ENCODE peak calls at places on chromosomes 13 and 19, in seven cellular contexts. N is PC-3, C is hepatocyte, L is HCT116, O is GM23248, X is GM23338, R is MM.1S. D is an unnamed sample.

GRCh38 chr19:3374369-3375112 is 8.2 kb downstream of the NFIC start:
- DNase-seq in C (no peak), O (no peak), X (no peak), L (no peak), N (no peak), R (no peak), D (no peak)

GRCh38 chr19:4501691-4502090 is 16.6 kb downstream of the PLIN4 start:
- DNase-seq in C (no peak), N (no peak), O (no peak), X (no peak), L (no peak), R (no peak), D (no peak)

GRCh38 chr13:80006940-80007339 is 334.0 kb downstream of the SPRY2 start:
- DNase-seq in R (no peak), L (no peak), N (no peak), O (no peak), C (no peak), X (no peak), D (no peak)

GRCh38 chr13:114115191-114115671 is 17.2 kb downstream of the RASA3 start:
- DNase-seq in C (peak; percentile 71), N (peak; percentile 80), R (no peak), L (no peak), X (no peak), O (peak; percentile 90), D (no peak)

GRCh38 chr13:30572859-30573275 is 44.9 kb upstream of the USPL1 start:
- DNase-seq in L (no peak), C (peak; percentile 34), N (peak; percentile 39), X (peak; percentile 47), O (peak; percentile 76), R (peak; percentile 75), D (no peak)

GRCh38 chr19:46115396-46116109 is 8.9 kb downstream of the IGFL3 start:
- DNase-seq in N (peak; percentile 85), X (no peak), O (peak; percentile 91), C (peak; percentile 27), R (peak; percentile 7), L (peak; percentile 33), D (no peak)

GRCh38 chr13:100673831-100674362 is 698 bp downstream of the TMTC4 start:
- DNase-seq in L (peak; percentile 28), N (peak; percentile 70), O (peak; percentile 88), R (peak; percentile 24), X (peak; percentile 43), C (peak; percentile 82), D (no peak)

GRCh38 chr13:45082964-45083363 is 37.3 kb upstream of the GTF2F2 start:
- DNase-seq in R (no peak), X (no peak), L (no peak), O (peak; percentile 81), C (no peak), N (peak; percentile 92), D (no peak)

GRCh38 chr13:23574421-23574820 is 4.2 kb downstream of the TNFRSF19 start:
- DNase-seq in N (no peak), O (no peak), X (no peak), R (no peak), L (no peak), C (no peak), D (no peak)

GRCh38 chr19:572891-573825 is 762 bp downstream of the BSG start:
- DNase-seq in L (no peak), X (peak; percentile 59), C (peak; percentile 70), O (peak; percentile 82), N (peak; percentile 47), R (peak; percentile 28), D (peak; percentile 78)

GRCh38 chr13:82165396-82166174 is 1716.7 kb downstream of the SLITRK1 start:
- DNase-seq in N (no peak), X (no peak), C (no peak), O (no peak), L (no peak), R (no peak), D (no peak)

GRCh38 chr13:95462801-95463200 is 89.7 kb upstream of the CLDN10 start:
- DNase-seq in L (no peak), X (no peak), R (no peak), O (no peak), N (no peak), C (no peak), D (peak; percentile 37)

GRCh38 chr13:35817642-35818576 is 313.3 kb downstream of the DCLK1 start:
- DNase-seq in N (no peak), X (no peak), C (no peak), L (no peak), R (no peak), O (no peak), D (no peak)

GRCh38 chr13:97749174-97749573 is 204.3 kb upstream of the IPO5 start:
- DNase-seq in O (peak; percentile 27), L (peak; percentile 32), N (peak; percentile 85), R (no peak), X (peak; percentile 15), C (no peak), D (no peak)

GRCh38 chr19:40466219-40467006 is at the start of gene SPTBN4:
- DNase-seq in L (no peak), N (no peak), R (no peak), O (peak; percentile 11), X (no peak), C (peak; percentile 12), D (peak; percentile 10)

GRCh38 chr13:45446181-45446580 is 18.6 kb upstream of the COG3 start:
- DNase-seq in X (no peak), L (no peak), O (peak; percentile 69), C (no peak), N (no peak), R (no peak), D (no peak)

GRCh38 chr13:93217701-93218100 is 8.9 kb upstream of the GPC6 start:
- DNase-seq in L (no peak), O (peak; percentile 7), C (no peak), X (no peak), N (no peak), R (no peak), D (no peak)

GRCh38 chr13:33323766-33324525 is 38.4 kb upstream of the STARD13 start:
- DNase-seq in O (peak; percentile 73), R (no peak), N (no peak), C (no peak), X (peak; percentile 9), L (no peak), D (no peak)

GRCh38 chr13:34942732-34943674 is 933 bp downstream of the NBEA start:
- DNase-seq in X (peak; percentile 78), N (peak; percentile 41), L (no peak), O (peak; percentile 36), C (peak; percentile 34), R (peak; percentile 30), D (peak; percentile 84)

GRCh38 chr19:7681336-7682174 is 922 bp downstream of the TRAPPC5 start:
- DNase-seq in L (peak; percentile 59), N (peak; percentile 75), C (peak; percentile 91), X (peak; percentile 97), O (peak; percentile 95), R (peak; percentile 30), D (peak; percentile 92)
- TF ChIP-seq EZH2phosphoT487 in L (no peak), N (no peak), C (no peak), X (no peak), O (no peak), R (no peak), D (no peak)

DNA sequence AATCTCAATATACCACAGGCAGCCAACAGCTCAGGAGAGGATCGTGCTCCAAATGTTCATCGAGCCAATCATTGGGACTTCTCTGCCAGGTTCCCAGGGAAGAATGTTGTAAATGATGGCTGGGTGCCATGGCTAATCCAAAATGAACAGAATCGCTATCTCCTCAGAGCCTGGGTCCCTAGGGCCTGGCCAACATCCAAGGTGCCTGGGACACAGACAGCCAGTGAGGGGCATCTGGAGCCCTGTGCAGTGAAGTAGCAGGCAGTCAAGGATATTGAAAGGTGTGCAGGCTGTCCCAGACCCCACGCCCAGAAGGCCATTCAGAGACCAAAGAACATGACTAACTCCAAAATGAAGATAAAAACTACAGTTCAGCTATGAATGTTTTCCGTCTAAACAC is 37.7 kb downstream of the BRD4 start:
- DNase-seq in C (no peak), R (no peak), N (no peak), L (no peak), O (no peak), X (no peak), D (no peak)
- H3K4me1 ChIP-seq in C (peaks cover 84% of the 10 kb centered on the region), R (peaks cover 45% of the 10 kb centered on the region), N (peaks cover 33% of the 10 kb centered on the region), L (peaks cover 4% of the 10 kb centered on the region), O (peaks cover 84% of the 10 kb centered on the region), X (peaks cover 87% of the 10 kb centered on the region), D (peaks cover 46% of the 10 kb centered on the region)

DNA sequence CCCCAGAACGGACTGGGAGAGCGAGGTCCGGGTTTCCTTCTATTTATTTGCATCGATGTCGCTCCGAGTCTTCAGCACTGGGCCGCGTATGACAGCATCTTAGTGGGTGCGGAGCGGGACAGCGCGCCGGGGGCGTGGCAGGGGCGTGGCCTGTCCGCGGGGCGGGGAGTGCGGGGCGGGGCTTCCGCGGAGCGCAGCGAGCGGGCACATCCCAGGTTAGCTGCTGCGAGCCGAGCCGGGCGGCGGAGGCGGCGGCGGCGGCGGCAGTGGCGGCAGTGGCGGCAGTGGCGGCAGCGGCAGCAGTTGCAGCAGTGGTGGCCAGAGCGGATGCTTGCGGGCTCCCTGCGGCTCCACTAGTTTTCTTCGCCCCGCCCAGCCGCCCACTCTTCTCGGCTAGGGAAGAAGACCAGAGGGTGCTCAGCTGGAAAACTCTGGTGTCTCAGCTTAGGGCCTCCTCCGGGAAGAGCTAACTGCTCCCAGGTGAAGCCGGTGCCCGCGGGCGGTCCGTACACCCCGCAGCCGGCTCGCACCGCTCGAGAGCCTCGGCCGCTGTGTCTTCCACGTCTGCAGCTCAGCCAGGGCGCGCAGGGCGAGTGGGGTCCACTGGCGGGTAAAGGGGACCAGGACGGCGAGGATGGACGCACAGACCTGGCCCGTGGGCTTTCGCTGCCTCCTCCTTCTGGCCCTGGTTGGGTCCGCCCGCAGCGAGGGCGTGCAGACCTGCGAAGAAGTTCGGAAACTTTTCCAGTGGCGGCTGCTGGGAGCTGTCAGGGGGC is at the start of gene GPC5:
- DNase-seq in L (peak; percentile 10), X (peak; percentile 76), C (peak; percentile 86), O (peak; percentile 71), R (peak; percentile 66), N (peak; percentile 57), D (peak; percentile 88)
- TF ChIP-seq EZH2 in L (no peak), X (peak; percentile 57), C (no peak), O (peak; percentile 69), R (no peak), N (no peak), D (peak; percentile 84)

GRCh38 chr19:5580116-5580515 is 12.4 kb upstream of the TINCR start:
- DNase-seq in X (no peak), N (no peak), R (no peak), C (no peak), O (no peak), L (no peak), D (no peak)
- TF ChIP-seq EZH2phosphoT487 in X (no peak), N (no peak), R (no peak), C (no peak), O (no peak), L (no peak), D (no peak)

D was measured in neural progenitor cell.